ENCODE peak calls at places on chromosomes 7 and 10, in eight cellular contexts. L, X, I, B, W, J, G and Z are unnamed samples. For H3K4me1, the result is how much of the 10 kb centered on the place peaks cover.

GRCh38 chr7:101911800-101912705 is 94.6 kb downstream of the CUX1 start:
- DNase-seq in W (peak), L (peak), J (no peak), B (no peak), G (no peak), I (no peak), X (no peak), Z (peak)

GRCh38 chr7:117152213-117153007 is 170.4 kb downstream of the WNT2 start:
- DNase-seq in I (no peak), X (no peak), J (no peak), W (no peak), L (no peak), G (no peak), B (no peak), Z (no peak)

GRCh38 chr7:159140170-159140910 is 4.3 kb downstream of the VIPR2 start:
- DNase-seq in J (peak), I (no peak), B (no peak), G (no peak), W (peak), X (no peak), L (no peak), Z (no peak)

GRCh38 chr10:5291501-5292195 is 73.1 kb upstream of the UCN3 start:
- DNase-seq in L (peak), B (no peak), I (peak), G (peak), W (no peak), J (no peak), X (peak), Z (peak)

GRCh38 chr10:42551582-42552187 is 86.7 kb downstream of the ZNF33B start:
- DNase-seq in L (no peak), X (no peak), B (no peak), I (peak), J (no peak), W (no peak), G (no peak), Z (no peak)

GRCh38 chr10:5550621-5551530 is 26.1 kb downstream of the CALML3 start:
- DNase-seq in B (no peak), L (no peak), I (no peak), J (no peak), X (no peak), W (no peak), G (no peak), Z (no peak)

GRCh38 chr7:76386691-76387260 is 22.7 kb downstream of the SSC4D start:
- DNase-seq in G (no peak), X (no peak), I (no peak), B (no peak), L (no peak), W (no peak), J (no peak), Z (no peak)

GRCh38 chr7:107579881-107580715 is at the start of gene BCAP29:
- DNase-seq in W (peak), J (peak), X (peak), G (peak), L (peak), I (peak), B (peak), Z (peak)

GRCh38 chr7:153061913-153062528 is 302.5 kb downstream of the ACTR3B start:
- DNase-seq in X (no peak), J (peak), L (no peak), B (no peak), G (no peak), I (peak), W (no peak), Z (no peak)

GRCh38 chr10:93074137-93074596 is 474 bp downstream of the CYP26A1 start:
- DNase-seq in X (no peak), L (no peak), I (peak), J (peak), B (no peak), W (no peak), G (no peak), Z (no peak)

GRCh38 chr10:46522295-46523118 is 34.0 kb downstream of the GPRIN2 start:
- DNase-seq in G (no peak), L (peak), X (no peak), B (no peak), W (no peak), J (no peak), I (no peak), Z (no peak)

DNA sequence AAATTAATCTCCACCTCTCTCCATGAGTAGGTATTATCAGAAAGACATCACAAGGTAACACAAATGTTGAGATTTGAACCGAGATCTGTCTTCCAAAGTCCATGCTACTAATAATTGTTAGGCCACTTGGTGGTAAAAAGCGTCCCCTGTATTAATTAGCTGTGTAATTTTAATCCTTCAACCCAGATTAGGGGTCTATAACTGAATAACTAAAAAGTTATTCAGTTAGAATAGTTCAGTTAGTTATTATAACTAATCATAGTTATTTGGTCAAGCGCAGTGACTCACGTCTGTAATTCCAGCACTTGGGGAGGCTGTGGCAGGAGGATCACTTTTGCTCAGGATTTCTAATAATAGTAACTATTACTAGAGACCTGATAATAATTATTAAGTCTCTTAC is 5.6 kb downstream of the PDSS1 start:
- DNase-seq in G (no peak), X (no peak), W (no peak), B (no peak), I (no peak), L (no peak), J (no peak), Z (no peak)
- TF ChIP-seq CTCF in G (no peak), X (no peak), W (no peak), B (no peak), I (no peak), L (no peak), J (no peak), Z (no peak)

DNA sequence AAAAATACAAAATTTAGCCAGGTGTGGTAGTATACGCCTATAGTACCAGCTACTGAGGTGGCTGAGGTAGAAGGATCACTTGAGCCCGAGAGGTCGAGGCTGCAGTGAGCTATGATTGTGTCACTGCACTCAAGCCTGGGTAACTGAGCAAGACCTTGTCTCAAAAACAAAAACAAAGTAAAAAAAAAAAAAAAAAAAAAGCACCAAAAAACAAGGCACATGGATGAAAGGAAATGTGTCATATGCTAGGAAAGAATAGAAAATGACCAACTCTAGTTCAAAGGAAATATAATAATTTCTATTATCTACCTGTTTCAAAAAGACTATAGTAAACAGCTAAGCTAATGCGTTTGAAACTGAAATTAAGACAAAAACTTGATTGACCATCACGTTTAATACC is 33.8 kb downstream of the UBE2H start:
- DNase-seq in B (no peak), X (no peak), J (no peak), I (no peak), W (no peak), G (no peak), L (no peak), Z (no peak)
- H3K4me1 ChIP-seq in B (half or more), X (under half), J (under half), I (under half), W (under half), G (half or more), L (under half), Z (under half)

DNA sequence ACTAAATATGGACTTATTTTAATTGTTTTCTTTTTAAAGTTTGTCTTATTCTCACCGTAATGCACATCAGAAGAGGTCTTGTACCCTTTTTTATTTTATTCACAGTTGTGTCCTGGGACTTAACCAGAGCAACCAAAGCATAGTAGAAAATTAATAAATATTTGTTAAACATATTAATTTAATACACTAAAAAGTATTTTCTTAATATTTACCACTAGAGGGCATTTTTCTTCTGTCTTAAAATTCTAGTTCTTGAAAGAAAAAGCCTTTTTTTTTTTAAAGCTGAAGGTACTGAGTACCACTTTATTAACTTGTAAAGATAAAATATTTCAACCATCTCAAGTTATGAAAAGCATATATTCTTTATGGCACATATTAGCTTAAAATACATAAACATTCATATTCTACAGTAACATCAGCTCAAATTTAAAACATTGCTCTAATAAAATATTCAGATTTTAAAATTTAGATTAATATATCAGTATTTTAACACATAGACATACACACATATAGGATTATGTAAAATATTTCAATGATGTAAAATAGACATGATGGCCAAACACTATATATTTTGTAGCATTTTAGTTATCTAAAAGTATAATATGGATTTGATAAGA is 260.4 kb downstream of the SEMA3A start:
- DNase-seq in G (no peak), B (no peak), J (no peak), X (no peak), W (no peak), I (no peak), L (no peak), Z (no peak)
- TF ChIP-seq CTCF in G (no peak), B (peak), J (peak), X (peak), W (no peak), I (peak), L (no peak), Z (no peak)

DNA sequence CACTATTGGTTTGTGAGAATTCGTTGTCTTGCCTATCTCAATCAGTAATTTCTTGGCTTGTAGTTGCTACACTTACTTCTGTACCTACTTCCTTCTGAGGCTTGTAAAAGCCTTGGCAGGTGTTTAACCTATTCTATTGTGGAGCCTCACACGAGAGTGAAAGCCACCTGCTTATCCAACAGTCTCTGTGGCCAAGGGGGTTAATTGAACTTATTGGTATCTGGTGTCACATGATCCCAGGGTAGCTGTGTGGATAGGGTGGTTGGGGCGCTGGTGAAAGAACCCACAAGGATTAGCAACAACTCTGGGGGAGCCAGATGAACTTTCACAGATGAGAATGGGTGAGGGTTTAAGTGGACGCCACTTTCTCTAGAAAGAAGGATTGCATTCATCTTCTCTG is 13.9 kb upstream of the ATP6V0E2 start:
- DNase-seq in J (no peak), L (no peak), G (no peak), X (no peak), I (no peak), B (no peak), W (no peak), Z (no peak)
- H3K4me1 ChIP-seq in J (under half), L (under half), G (under half), X (under half), I (under half), B (under half), W (under half), Z (under half)

GRCh38 chr10:282294-283139 is 147.3 kb downstream of the ZMYND11 start:
- DNase-seq in I (no peak), G (no peak), W (no peak), J (no peak), X (no peak), B (no peak), L (no peak), Z (no peak)

GRCh38 chr10:278707-279106 is 143.5 kb downstream of the ZMYND11 start:
- DNase-seq in W (no peak), G (no peak), L (no peak), I (no peak), B (no peak), X (no peak), J (no peak), Z (no peak)

GRCh38 chr10:277963-278362 is 142.7 kb downstream of the ZMYND11 start:
- DNase-seq in J (no peak), I (no peak), W (no peak), X (no peak), L (no peak), G (no peak), B (no peak), Z (no peak)

GRCh38 chr10:279232-279631 is 144.0 kb downstream of the ZMYND11 start:
- DNase-seq in W (no peak), B (no peak), G (no peak), L (no peak), J (no peak), I (no peak), X (no peak), Z (no peak)

GRCh38 chr10:279655-280054 is 144.4 kb downstream of the ZMYND11 start:
- DNase-seq in J (peak), G (no peak), B (no peak), X (no peak), L (no peak), W (no peak), I (no peak), Z (no peak)
- TF ChIP-seq CTCF in J (peak), G (no peak), B (no peak), X (peak), L (no peak), W (no peak), I (peak), Z (no peak)